ENCODE peak calls at places on chromosomes 1 and 21, in eight cellular contexts. H is activated naive CD8-positive, alpha-beta T cell treated with anti-CD3 and anti-CD28 coated beads, Interleukin-2, amount 50 U/mL, for 24 hours; R is GM12891; C is central memory CD4-positive, alpha-beta T cell; O is ureter; Z is astrocyte; Y is neural progenitor cell; D is RPMI7951. W is an unnamed sample.

GRCh38 chr1:201262963-201263608 is 20.2 kb upstream of the PKP1 start:
- DNase-seq in C (no peak), O (no peak), Y (no peak), Z (no peak), D (no peak), R (no peak), H (no peak), W (no peak)

GRCh38 chr1:24892188-24893153 is 37.6 kb downstream of the RUNX3 start:
- DNase-seq in O (no peak), D (no peak), Z (no peak), H (no peak), R (no peak), Y (no peak), C (no peak), W (no peak)

GRCh38 chr1:75731881-75732280 is 7.4 kb downstream of the ACADM start:
- DNase-seq in Y (no peak), C (no peak), O (no peak), D (no peak), Z (no peak), R (no peak), H (no peak), W (no peak)

GRCh38 chr21:30372139-30372770 is at the start of gene KRTAP13-2:
- DNase-seq in O (no peak), Z (no peak), C (no peak), R (no peak), H (no peak), D (peak), Y (no peak), W (no peak)

GRCh38 chr1:17370618-17371017 is 1.4 kb upstream of the PADI6 start:
- DNase-seq in O (no peak), Z (no peak), H (no peak), Y (no peak), C (no peak), R (no peak), D (no peak), W (no peak)

GRCh38 chr21:36491191-36491916 is 11.4 kb upstream of the CLDN14 start:
- DNase-seq in D (no peak), Y (peak), H (no peak), C (no peak), Z (peak), O (no peak), R (no peak), W (no peak)

GRCh38 chr21:15301014-15301413 is 236.2 kb upstream of the NRIP1 start:
- DNase-seq in Z (peak), R (no peak), D (peak), O (no peak), Y (peak), H (no peak), C (no peak), W (no peak)

GRCh38 chr21:45541221-45542039 is 810 bp downstream of the SLC19A1 start:
- DNase-seq in C (peak), R (peak), Z (peak), O (peak), H (peak), D (peak), Y (no peak), W (no peak)

GRCh38 chr21:40765771-40766170 is 81.2 kb downstream of the DSCAM start:
- DNase-seq in Y (no peak), R (no peak), Z (no peak), C (no peak), O (no peak), D (no peak), H (no peak), W (no peak)

GRCh38 chr21:42364304-42364865 is 1.9 kb downstream of the TFF1 start:
- DNase-seq in Z (no peak), C (no peak), D (no peak), Y (no peak), R (no peak), H (no peak), O (no peak), W (no peak)

GRCh38 chr21:41864311-41865001 is 14.7 kb downstream of the PRDM15 start:
- DNase-seq in Y (no peak), C (no peak), Z (no peak), R (no peak), D (no peak), O (no peak), H (no peak), W (no peak)

GRCh38 chr21:43935711-43936110 is 70.7 kb downstream of the AGPAT3 start:
- DNase-seq in D (no peak), R (no peak), H (no peak), O (no peak), C (no peak), Z (no peak), Y (no peak), W (no peak)

GRCh38 chr21:15472108-15472507 is 257.7 kb upstream of the USP25 start:
- DNase-seq in D (no peak), Z (no peak), R (no peak), Y (no peak), O (no peak), H (no peak), C (no peak), W (no peak)

GRCh38 chr1:44316231-44316759 is 38.8 kb downstream of the ERI3 start:
- DNase-seq in Z (peak), R (no peak), C (no peak), H (no peak), O (no peak), Y (peak), D (no peak), W (no peak)

GRCh38 chr21:37450385-37451044 is 83.9 kb downstream of the DYRK1A start:
- DNase-seq in O (no peak), Y (no peak), R (no peak), Z (peak), H (no peak), D (no peak), C (no peak), W (no peak)

W was measured in SIG-M5.